ENCODE peak calls at places on chromosomes 5 and 9, in nine cellular contexts. Z is vagina, M is ascending aorta, I is GM06990, Q is Peyer's patch, F is AG09319, R is WTC11, H is nephron progenitor cell, O is GM13976. L is an unnamed sample.

GRCh38 chr5:155193483-155194107 is 180.0 kb downstream of the KIF4B start:
- DNase-seq in I (no peak), Z (no peak), O (no peak), R (no peak), M (no peak), F (no peak), Q (no peak), H (no peak), L (no peak)

GRCh38 chr5:179824745-179825112 is 4.0 kb downstream of the SQSTM1 start:
- DNase-seq in Q (peak), M (no peak), H (no peak), Z (no peak), O (no peak), R (no peak), F (no peak), I (no peak), L (no peak)

GRCh38 chr9:89312154-89312616 is 1.2 kb downstream of the CKS2 start:
- DNase-seq in H (no peak), M (no peak), Q (no peak), Z (no peak), F (no peak), I (no peak), O (no peak), R (no peak), L (peak)

GRCh38 chr5:133387621-133388020 is 224.7 kb downstream of the FSTL4 start:
- DNase-seq in F (no peak), H (no peak), O (no peak), R (no peak), Q (no peak), I (no peak), M (no peak), Z (peak), L (no peak)

GRCh38 chr5:143244000-143244736 is 159.3 kb downstream of the NR3C1 start:
- DNase-seq in M (no peak), H (no peak), R (no peak), I (no peak), Z (no peak), Q (no peak), F (peak), O (no peak), L (no peak)

GRCh38 chr9:123654647-123655637 is 275.0 kb downstream of the DENND1A start:
- DNase-seq in F (no peak), R (no peak), H (no peak), Z (no peak), O (no peak), M (no peak), I (no peak), Q (no peak), L (no peak)

GRCh38 chr5:71782393-71782770 is 63.3 kb downstream of the CARTPT start:
- DNase-seq in O (no peak), R (no peak), H (no peak), Q (no peak), Z (no peak), I (no peak), F (no peak), M (no peak), L (no peak)

GRCh38 chr9:33287087-33287490 is 3.2 kb upstream of the NFX1 start:
- DNase-seq in Q (no peak), I (no peak), Z (no peak), M (no peak), H (peak), R (no peak), O (peak), F (peak), L (peak)

GRCh38 chr9:73152953-73153352 is 1.3 kb downstream of the ANXA1 start:
- DNase-seq in R (no peak), F (no peak), O (no peak), H (no peak), I (peak), Q (no peak), M (no peak), Z (no peak), L (no peak)

GRCh38 chr9:16653491-16654407 is 216.7 kb downstream of the BNC2 start:
- DNase-seq in M (no peak), O (no peak), F (no peak), R (no peak), Z (no peak), I (no peak), H (peak), Q (no peak), L (no peak)

GRCh38 chr5:77843570-77844407 is 67.7 kb upstream of the TBCA start:
- DNase-seq in M (no peak), Q (no peak), H (peak), I (no peak), Z (no peak), R (peak), O (no peak), F (no peak), L (no peak)

GRCh38 chr5:108560581-108560980 is 178.7 kb upstream of the FBXL17 start:
- DNase-seq in Q (no peak), R (no peak), F (peak), Z (no peak), O (no peak), M (no peak), H (no peak), I (no peak), L (no peak)

DNA sequence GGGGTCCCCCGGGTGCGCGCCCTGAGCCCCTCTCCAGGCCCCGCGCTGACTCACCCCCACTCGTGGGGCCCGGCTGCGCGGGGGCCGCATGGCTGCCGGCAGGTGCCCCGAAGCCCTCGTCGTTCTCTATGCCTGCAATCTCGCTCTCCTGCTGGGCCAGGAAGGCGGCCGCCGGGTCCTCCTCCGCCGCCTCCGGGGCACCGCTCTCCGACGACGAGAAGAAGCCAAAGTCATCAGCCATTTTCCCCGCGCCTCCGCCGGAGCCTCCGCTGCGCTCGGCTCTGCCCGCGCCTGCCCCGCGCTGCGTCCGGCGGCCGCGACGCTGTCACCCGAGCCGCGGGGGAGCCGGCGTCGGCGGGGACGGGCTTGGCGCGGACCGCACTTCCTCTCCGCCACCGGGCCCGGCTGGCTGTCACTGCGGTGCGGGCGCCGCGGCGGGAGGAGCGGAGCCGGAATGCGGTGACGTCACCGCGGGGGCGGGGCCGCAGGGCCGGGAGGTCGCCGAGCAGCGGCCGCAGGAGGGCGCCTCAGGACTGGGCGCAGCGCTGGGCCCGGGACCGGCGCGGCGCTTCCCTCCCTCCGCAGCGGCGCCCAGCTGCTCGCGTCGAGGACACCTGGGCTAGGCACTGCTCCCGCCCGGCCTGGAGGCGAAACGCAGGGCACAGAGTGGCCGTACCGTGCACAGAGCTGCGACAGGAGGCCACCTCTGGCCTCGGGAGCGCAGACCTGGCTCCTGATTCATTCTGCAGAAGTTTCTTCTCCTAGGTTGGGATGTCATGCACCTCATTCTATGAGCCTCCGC is at the start of gene CLTB:
- DNase-seq in Z (no peak), O (peak), R (peak), F (peak), H (peak), M (peak), Q (peak), I (peak), L (peak)
- TF ChIP-seq CTCF in Z (peak), O (peak), R (no peak), F (peak), H (peak), M (peak), Q (peak), I (peak), L (peak)

DNA sequence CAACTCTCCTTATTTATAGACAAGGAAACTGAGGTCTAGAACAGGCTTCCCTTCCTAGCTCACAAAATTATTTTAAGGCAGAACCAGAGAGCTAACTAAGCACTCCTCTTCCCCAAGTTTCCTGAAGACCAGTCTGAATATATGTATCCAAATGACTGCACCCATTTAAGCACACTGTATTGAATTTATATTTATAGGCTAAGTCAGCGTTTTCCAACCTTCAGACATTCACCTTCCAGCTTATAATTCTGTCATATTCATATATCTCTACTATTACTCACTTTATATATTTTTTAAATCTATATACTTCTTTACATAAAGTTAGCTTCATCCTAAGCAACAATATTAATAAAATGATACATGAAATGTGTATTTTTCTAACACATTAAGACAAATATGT is 13.8 kb upstream of the PTGER4 start:
- DNase-seq in F (no peak), Z (no peak), I (no peak), M (no peak), O (no peak), Q (no peak), H (no peak), R (no peak), L (no peak)
- TF ChIP-seq CTCF in F (no peak), Z (no peak), I (no peak), M (no peak), O (no peak), Q (no peak), H (no peak), R (no peak), L (no peak)

GRCh38 chr5:138725153-138725884 is 27.9 kb upstream of the CTNNA1 start:
- DNase-seq in H (peak), M (no peak), O (no peak), I (no peak), F (no peak), R (peak), Z (no peak), Q (no peak), L (no peak)
- TF ChIP-seq CTCF in H (no peak), M (no peak), O (no peak), I (peak), F (peak), R (peak), Z (no peak), Q (no peak), L (no peak)

GRCh38 chr5:150153957-150154617 is 1.6 kb downstream of the PDGFRB start:
- DNase-seq in O (no peak), H (no peak), F (no peak), M (no peak), R (no peak), Z (no peak), I (no peak), Q (no peak), L (no peak)

GRCh38 chr5:150155258-150156032 is at the start of gene PDGFRB:
- DNase-seq in Q (peak), Z (no peak), R (peak), F (peak), H (peak), I (peak), O (peak), M (peak), L (peak)

GRCh38 chr5:150156033-150156381 is 362 bp upstream of the PDGFRB start:
- DNase-seq in O (no peak), Q (no peak), M (no peak), Z (no peak), R (no peak), I (no peak), F (no peak), H (no peak), L (no peak)

GRCh38 chr5:150153483-150153882 is 2.2 kb downstream of the PDGFRB start:
- DNase-seq in O (no peak), Q (no peak), R (no peak), F (no peak), H (no peak), I (no peak), M (no peak), Z (no peak), L (no peak)

DNA sequence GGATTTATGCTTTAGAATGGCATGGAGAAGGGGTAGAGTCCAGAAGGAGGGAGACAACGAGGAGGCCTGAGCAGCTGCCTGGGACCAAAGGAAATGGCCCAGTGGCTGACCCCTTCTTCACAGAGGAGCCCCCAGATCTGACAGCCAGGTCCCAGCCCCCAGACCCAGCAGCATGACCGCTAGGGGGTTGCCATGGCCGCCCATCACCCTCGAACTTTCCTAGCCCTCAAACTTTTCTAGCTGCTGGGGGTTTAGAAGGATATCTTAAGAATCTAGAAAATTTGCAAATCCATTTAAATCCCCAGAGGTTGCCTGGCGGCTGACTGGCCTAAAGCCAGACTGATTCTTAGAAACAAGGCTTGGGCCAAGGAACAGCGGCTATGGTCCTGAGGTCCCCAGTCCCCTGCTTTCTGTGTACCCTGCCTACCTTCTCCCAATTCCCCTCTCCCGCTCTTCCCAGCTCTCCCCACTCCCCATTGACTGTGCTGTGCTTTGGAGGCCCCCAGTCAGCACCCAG is 969 bp downstream of the PDGFRB start:
- DNase-seq in M (no peak), R (no peak), H (no peak), Q (no peak), O (no peak), F (no peak), Z (no peak), I (no peak), L (no peak)
- TF ChIP-seq CTCF in M (no peak), R (no peak), H (no peak), Q (no peak), O (no peak), F (no peak), Z (no peak), I (no peak), L (no peak)

GRCh38 chr5:62340392-62340791 is 34.4 kb downstream of the KIF2A start:
- DNase-seq in R (no peak), I (no peak), Q (no peak), H (no peak), M (no peak), Z (no peak), O (no peak), F (no peak), L (no peak)
- TF ChIP-seq CTCF in R (no peak), I (peak), Q (peak), H (no peak), M (no peak), Z (no peak), O (no peak), F (no peak), L (no peak)

L was measured in GM20000.